ENCODE peak calls at places on chromosomes 7 and 10, in four cellular contexts. F, I, E and A are unnamed samples.

GRCh38 chr7:68977709-68978108 is 620.6 kb upstream of the AUTS2 start:
- DNase-seq in I (no peak), E (peak; percentile 3), F (no peak), A (no peak)

GRCh38 chr7:92200791-92201190 is 21.8 kb upstream of the LRRD1 start:
- DNase-seq in I (no peak), E (no peak), F (no peak), A (no peak)

GRCh38 chr7:139610595-139610994 is 87.1 kb downstream of the CLEC2L start:
- DNase-seq in F (no peak), E (no peak), I (no peak), A (no peak)

GRCh38 chr7:5692845-5693278 is 88.6 kb downstream of the RNF216 start:
- DNase-seq in E (peak; percentile 85), I (peak; percentile 52), F (no peak), A (peak; percentile 74)

GRCh38 chr10:119020627-119020946 is 8.9 kb upstream of the NANOS1 start:
- DNase-seq in F (no peak), E (peak; percentile 77), I (peak; percentile 55), A (peak; percentile 56)

GRCh38 chr7:94882891-94883290 is 24.5 kb upstream of the PPP1R9A start:
- DNase-seq in I (peak; percentile 60), F (no peak), E (no peak), A (peak; percentile 17)

GRCh38 chr7:17408245-17408903 is 109.9 kb downstream of the AHR start:
- DNase-seq in E (peak; percentile 96), F (no peak), I (peak; percentile 93), A (peak; percentile 97)

GRCh38 chr10:125201108-125201524 is 40.8 kb upstream of the CTBP2 start:
- DNase-seq in E (peak; percentile 42), I (peak; percentile 92), F (no peak), A (peak; percentile 84)

GRCh38 chr10:79221110-79222051 is 125.9 kb upstream of the PPIF start:
- DNase-seq in I (no peak), F (no peak), E (peak; percentile 91), A (no peak)

GRCh38 chr10:71770255-71770654 is 3.1 kb downstream of the VSIR start:
- DNase-seq in I (no peak), E (peak; percentile 85), F (no peak), A (peak; percentile 83)

GRCh38 chr10:119807960-119808697 is 64.5 kb downstream of the MCMBP start:
- DNase-seq in I (peak; percentile 81), F (no peak), E (peak; percentile 71), A (peak; percentile 53)

GRCh38 chr10:32955790-32956189 is 2.2 kb downstream of the ITGB1 start:
- DNase-seq in F (no peak), I (no peak), E (no peak), A (no peak)

GRCh38 chr7:38781991-38782390 is 127.0 kb downstream of the VPS41 start:
- DNase-seq in I (no peak), F (no peak), E (no peak), A (no peak)

GRCh38 chr10:71075759-71076472 is 136.5 kb upstream of the UNC5B start:
- DNase-seq in I (no peak), F (no peak), E (no peak), A (no peak)

GRCh38 chr7:27196287-27196739 is 3.6 kb downstream of the HOXA13 start:
- DNase-seq in I (peak; percentile 37), F (peak; percentile 48), E (peak; percentile 75), A (peak; percentile 70)

GRCh38 chr10:10824611-10825148 is 193.0 kb upstream of the CELF2 start:
- DNase-seq in F (no peak), I (no peak), E (peak; percentile 90), A (no peak)

GRCh38 chr7:105713488-105714465 is 132.5 kb upstream of the EFCAB10 start:
- DNase-seq in E (peak; percentile 59), F (no peak), I (peak; percentile 29), A (peak; percentile 40)

GRCh38 chr10:73886085-73886529 is 11.8 kb upstream of the CAMK2G start:
- DNase-seq in I (peak; percentile 68), F (peak; percentile 16), E (peak; percentile 89), A (peak; percentile 82)

GRCh38 chr7:100965723-100966541 is 3.4 kb upstream of the MUC12 start:
- DNase-seq in E (peak; percentile 86), I (peak; percentile 74), F (no peak), A (peak; percentile 56)

GRCh38 chr7:4835398-4836205 is 26.2 kb downstream of the PAPOLB start:
- DNase-seq in E (no peak), F (no peak), I (no peak), A (no peak)

GRCh38 chr7:26584964-26585650 is 279.3 kb downstream of the SKAP2 start:
- DNase-seq in E (no peak), F (no peak), I (peak; percentile 22), A (no peak)

GRCh38 chr7:158124671-158125079 is 462.9 kb downstream of the PTPRN2 start:
- DNase-seq in F (no peak), I (no peak), E (no peak), A (no peak)

GRCh38 chr10:21020545-21020944 is 123.4 kb upstream of the NEBL start:
- DNase-seq in E (peak; percentile 31), I (peak; percentile 9), F (no peak), A (peak; percentile 3)

GRCh38 chr10:29319205-29319781 is 30.4 kb downstream of the LYZL1 start:
- DNase-seq in F (no peak), I (no peak), E (no peak), A (no peak)

GRCh38 chr7:134619627-134620331 is 26.9 kb upstream of the BPGM start:
- DNase-seq in E (peak; percentile 97), I (peak; percentile 97), F (no peak), A (peak; percentile 97)

GRCh38 chr7:129829677-129830631 is 122.8 kb downstream of the UBE2H start:
- DNase-seq in I (peak; percentile 68), F (peak; percentile 91), E (peak; percentile 91), A (peak; percentile 85)

GRCh38 chr7:158403013-158403821 is 184.4 kb downstream of the PTPRN2 start:
- DNase-seq in E (no peak), I (no peak), F (no peak), A (no peak)

GRCh38 chr7:128268233-128268632 is 27.2 kb downstream of the LEP start:
- DNase-seq in E (no peak), I (no peak), F (no peak), A (no peak)

GRCh38 chr7:15015545-15016314 is 113.2 kb upstream of the DGKB start:
- DNase-seq in E (peak; percentile 75), I (peak; percentile 80), F (peak; percentile 63), A (peak; percentile 83)

GRCh38 chr10:70561051-70561450 is 41.5 kb downstream of the PRF1 start:
- DNase-seq in F (no peak), E (peak; percentile 25), I (no peak), A (no peak)

GRCh38 chr7:106199813-106200364 is 84.9 kb downstream of the NAMPT start:
- DNase-seq in F (no peak), I (no peak), E (no peak), A (no peak)

GRCh38 chr7:52758337-52758736 is 277.1 kb upstream of the POM121L12 start:
- DNase-seq in E (no peak), I (no peak), F (no peak), A (no peak)

GRCh38 chr7:21064698-21065648 is 278.3 kb upstream of the SP8 start:
- DNase-seq in I (peak; percentile 77), F (no peak), E (no peak), A (no peak)

GRCh38 chr7:94129443-94130140 is 125.4 kb upstream of the BET1 start:
- DNase-seq in I (peak; percentile 3), E (peak; percentile 49), F (no peak), A (peak; percentile 89)

GRCh38 chr10:72020914-72021754 is 56.9 kb downstream of the CHST3 start:
- DNase-seq in I (no peak), E (no peak), F (no peak), A (no peak)

GRCh38 chr7:123995617-123996326 is 37.1 kb downstream of the TMEM229A start:
- DNase-seq in I (no peak), E (no peak), F (no peak), A (no peak)

GRCh38 chr10:13375791-13376190 is 27.7 kb upstream of the SEPHS1 start:
- DNase-seq in F (no peak), E (no peak), I (no peak), A (no peak)

GRCh38 chr10:15476337-15476736 is 105.2 kb upstream of the FAM171A1 start:
- DNase-seq in F (no peak), E (no peak), I (no peak), A (no peak)

GRCh38 chr10:91137822-91138221 is 82.6 kb upstream of the PCGF5 start:
- DNase-seq in E (no peak), F (peak; percentile 9), I (no peak), A (no peak)